ENCODE peak calls at places on chromosomes 4 and X, in six cellular contexts. A is mesenchymal stem cell, K is IMR-90, M is neuronal stem cell, P is H1, Q is trophoblast cell. S is an unnamed sample.

GRCh38 chr4:10656420-10656819 is 28.1 kb downstream of the CLNK start:
- DNase-seq in A (no peak), K (no peak), M (no peak), P (no peak), Q (peak; percentile 30), S (no peak)

GRCh38 chr4:153345011-153345981 is 808 bp downstream of the MND1 start:
- DNase-seq in A (peak; percentile 65), K (peak; percentile 56), M (peak; percentile 70), P (no peak), Q (peak; percentile 58), S (peak; percentile 60)

GRCh38 chrX:24260827-24261550 is 52.9 kb downstream of the SUPT20HL2 start:
- DNase-seq in A (peak; percentile 76), K (peak; percentile 47), M (no peak), P (no peak), Q (no peak), S (no peak)

GRCh38 chrX:65866762-65867161 is 173.1 kb downstream of the VSIG4 start:
- DNase-seq in A (no peak), K (no peak), M (no peak), P (no peak), Q (no peak), S (no peak)

GRCh38 chr4:169634975-169635374 is 14.6 kb downstream of the CLCN3 start:
- DNase-seq in A (no peak), K (no peak), M (no peak), P (no peak), Q (peak; percentile 87), S (no peak)

GRCh38 chr4:1632109-1633104 is 51.7 kb downstream of the FAM53A start:
- DNase-seq in A (no peak), K (no peak), M (no peak), P (no peak), Q (no peak), S (no peak)

GRCh38 chrX:47634871-47635575 is 5.3 kb upstream of the CFP start:
- DNase-seq in A (no peak), K (no peak), M (no peak), P (no peak), Q (no peak), S (no peak)

GRCh38 chr4:13968723-13969122 is 341.2 kb upstream of the BOD1L1 start:
- DNase-seq in A (no peak), K (peak; percentile 66), M (no peak), P (no peak), Q (no peak), S (no peak)

GRCh38 chr4:34422472-34422871 is 1821.8 kb downstream of the ARAP2 start:
- DNase-seq in A (peak; percentile 10), K (no peak), M (no peak), P (no peak), Q (no peak), S (no peak)

GRCh38 chr4:139734875-139735380 is 69.3 kb downstream of the MGST2 start:
- DNase-seq in A (peak; percentile 96), K (peak; percentile 75), M (peak; percentile 95), P (peak; percentile 89), Q (peak; percentile 93), S (peak; percentile 87)

GRCh38 chrX:76172325-76172887 is 456 bp upstream of the PBDC1 start:
- DNase-seq in A (no peak), K (no peak), M (peak; percentile 21), P (peak; percentile 43), Q (no peak), S (no peak)

GRCh38 chrX:134734343-134735001 is 76.2 kb upstream of the PLAC1 start:
- DNase-seq in A (peak; percentile 44), K (peak; percentile 80), M (no peak), P (no peak), Q (no peak), S (no peak)

GRCh38 chrX:51853251-51853650 is 40.2 kb upstream of the MAGED1 start:
- DNase-seq in A (no peak), K (no peak), M (peak; percentile 5), P (no peak), Q (no peak), S (no peak)

GRCh38 chr4:172011196-172011595 is 198.0 kb downstream of the GALNTL6 start:
- DNase-seq in A (no peak), K (no peak), M (no peak), P (no peak), Q (no peak), S (no peak)

GRCh38 chrX:105882581-105883275 is 60.4 kb downstream of the NRK start:
- DNase-seq in A (peak; percentile 79), K (peak; percentile 4), M (no peak), P (no peak), Q (no peak), S (no peak)

GRCh38 chr4:121564840-121565375 is 131.9 kb downstream of the ANXA5 start:
- DNase-seq in A (peak; percentile 12), K (peak; percentile 20), M (no peak), P (no peak), Q (peak; percentile 16), S (no peak)

GRCh38 chr4:39456946-39457763 is 1.6 kb downstream of the RPL9 start:
- DNase-seq in A (no peak), K (no peak), M (no peak), P (no peak), Q (no peak), S (no peak)

GRCh38 chrX:98068210-98068609 is 1184.5 kb downstream of the RPA4 start:
- DNase-seq in A (no peak), K (no peak), M (peak; percentile 1), P (no peak), Q (no peak), S (no peak)

GRCh38 chr4:20528508-20528907 is 171.8 kb upstream of the PACRGL start:
- DNase-seq in A (peak; percentile 76), K (peak; percentile 59), M (no peak), P (no peak), Q (no peak), S (no peak)

GRCh38 chr4:145099653-145100052 is 1.5 kb downstream of the ABCE1 start:
- DNase-seq in A (no peak), K (peak; percentile 5), M (no peak), P (no peak), Q (no peak), S (no peak)

GRCh38 chrX:10158279-10158939 is 1.6 kb downstream of the CLCN4 start:
- DNase-seq in A (peak; percentile 5), K (no peak), M (peak; percentile 5), P (peak; percentile 63), Q (peak; percentile 29), S (peak; percentile 67)

GRCh38 chrX:17412692-17413091 is 37.7 kb downstream of the NHS start:
- DNase-seq in A (peak; percentile 14), K (peak; percentile 87), M (no peak), P (no peak), Q (peak; percentile 76), S (no peak)

GRCh38 chrX:38275615-38276014 is 51.7 kb downstream of the RPGR start:
- DNase-seq in A (peak; percentile 82), K (peak; percentile 93), M (no peak), P (no peak), Q (peak; percentile 84), S (no peak)

GRCh38 chrX:11386001-11386523 is 92.8 kb downstream of the AMELX start:
- DNase-seq in A (peak; percentile 44), K (peak; percentile 75), M (no peak), P (no peak), Q (peak; percentile 87), S (no peak)

GRCh38 chrX:87728459-87728858 is 210.9 kb downstream of the KLHL4 start:
- DNase-seq in A (no peak), K (no peak), M (no peak), P (no peak), Q (no peak), S (no peak)

GRCh38 chrX:1385824-1386223 is 6.1 kb downstream of the SLC25A6 start:
- DNase-seq in A (no peak), K (no peak), M (no peak), P (peak; percentile 44), Q (no peak), S (no peak)

GRCh38 chrX:20221902-20222301 is 44.8 kb downstream of the RPS6KA3 start:
- DNase-seq in A (peak; percentile 23), K (peak; percentile 42), M (no peak), P (no peak), Q (no peak), S (no peak)

GRCh38 chrX:77691916-77692315 is 94.1 kb downstream of the ATRX start:
- DNase-seq in A (no peak), K (no peak), M (no peak), P (no peak), Q (no peak), S (no peak)

GRCh38 chr4:97560009-97560408 is 583.3 kb downstream of the STPG2 start:
- DNase-seq in A (no peak), K (no peak), M (no peak), P (no peak), Q (no peak), S (no peak)
- H4K91ac ChIP-seq in A (no peak overlapping the region), K (no peak overlapping the region), M (no peak overlapping the region), P (no peak overlapping the region), Q (no peak overlapping the region), S (no peak overlapping the region)

DNA sequence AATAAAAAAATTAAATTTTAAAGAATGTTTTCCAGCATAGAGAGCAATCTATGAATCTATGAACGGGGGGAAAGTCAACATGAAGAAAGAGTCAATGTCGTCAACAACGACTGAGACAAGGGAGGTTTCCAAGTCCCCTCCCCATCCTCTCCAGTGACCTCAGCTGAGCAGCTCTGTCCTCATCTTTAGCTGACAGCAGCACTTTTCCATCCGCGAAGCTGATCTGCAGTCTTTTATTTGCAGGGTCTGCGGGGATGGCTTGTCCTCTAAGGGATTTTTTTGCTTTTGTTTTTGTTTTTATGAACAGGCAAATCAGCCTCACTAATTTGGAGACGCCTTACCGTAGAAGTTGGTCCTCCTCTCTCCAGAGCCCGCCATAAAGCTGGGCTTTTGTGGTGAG is 46.5 kb downstream of the PRKX start:
- DNase-seq in A (no peak), K (no peak), M (no peak), P (no peak), Q (no peak), S (no peak)
- H4K91ac ChIP-seq in A (no peak overlapping the region), K (no peak overlapping the region), M (no peak overlapping the region), P (no peak overlapping the region), Q (no peak overlapping the region), S (no peak overlapping the region)

DNA sequence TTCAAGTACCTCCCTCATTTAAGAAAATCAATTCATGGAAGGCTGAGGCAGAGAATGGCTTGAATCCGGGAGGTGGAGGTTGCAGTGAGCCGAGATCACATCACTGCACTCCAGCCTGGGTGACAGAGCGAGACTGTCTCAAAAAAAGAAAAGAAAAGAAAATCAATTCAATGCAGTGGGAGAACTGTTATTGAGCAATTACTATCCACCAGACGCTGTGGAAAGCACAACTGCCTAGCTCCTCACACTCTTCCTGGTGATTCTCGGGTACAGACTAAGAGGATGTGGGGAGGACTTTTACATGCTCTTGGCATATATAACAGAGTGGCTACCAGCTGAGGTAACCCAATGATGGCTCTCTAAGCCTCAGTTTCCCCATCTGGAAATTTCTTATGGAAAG is 2.7 kb upstream of the TMSB4X start:
- DNase-seq in A (no peak), K (no peak), M (no peak), P (no peak), Q (no peak), S (no peak)
- H4K91ac ChIP-seq in A (no peak overlapping the region), K (no peak overlapping the region), M (no peak overlapping the region), P (no peak overlapping the region), Q (no peak overlapping the region), S (no peak overlapping the region)

GRCh38 chr4:52852696-52853095 is 9.4 kb upstream of the RASL11B start:
- DNase-seq in A (no peak), K (no peak), M (no peak), P (no peak), Q (peak; percentile 24), S (no peak)
- H4K91ac ChIP-seq in A (no peak overlapping the region), K (no peak overlapping the region), M (no peak overlapping the region), P (no peak overlapping the region), Q (no peak overlapping the region), S (no peak overlapping the region)